ENCODE peak calls at places on chromosome 21, in five cellular contexts. One of them, this sample, is unnamed.

GRCh38 chr21:45288441-45288841 is 746 bp upstream of the POFUT2 start:
- DNase-seq in H4: no peak
- DNase-seq in left ventricle myocardium inferior: no peak
- DNase-seq in hippocampal formation: no peak
- DNase-seq in hepatocyte: peak
- DNase-seq in this sample: peak

GRCh38 chr21:44911384-44912157 is 9.1 kb downstream of the ITGB2 start:
- DNase-seq in hepatocyte: no peak
- DNase-seq in H4: peak
- DNase-seq in hippocampal formation: no peak
- DNase-seq in left ventricle myocardium inferior: peak
- DNase-seq in this sample: peak

GRCh38 chr21:44329971-44330681 is 9.1 kb downstream of the CFAP410 start:
- DNase-seq in hepatocyte: no peak
- DNase-seq in left ventricle myocardium inferior: no peak
- DNase-seq in hippocampal formation: no peak
- DNase-seq in H4: no peak
- DNase-seq in this sample: no peak

GRCh38 chr21:38847556-38847955 is 41.8 kb downstream of the ETS2 start:
- DNase-seq in left ventricle myocardium inferior: no peak
- DNase-seq in hepatocyte: no peak
- DNase-seq in H4: no peak
- DNase-seq in hippocampal formation: no peak
- DNase-seq in this sample: no peak

GRCh38 chr21:33217168-33217567 is 12.6 kb upstream of the IFNAR2 start:
- DNase-seq in left ventricle myocardium inferior: no peak
- DNase-seq in H4: no peak
- DNase-seq in hippocampal formation: no peak
- DNase-seq in hepatocyte: no peak
- DNase-seq in this sample: no peak

GRCh38 chr21:43917515-43918384 is 52.7 kb downstream of the AGPAT3 start:
- DNase-seq in H4: no peak
- DNase-seq in hepatocyte: no peak
- DNase-seq in hippocampal formation: no peak
- DNase-seq in left ventricle myocardium inferior: no peak
- DNase-seq in this sample: no peak

GRCh38 chr21:39120876-39121599 is 62.2 kb downstream of the PSMG1 start:
- DNase-seq in H4: no peak
- DNase-seq in left ventricle myocardium inferior: no peak
- DNase-seq in hepatocyte: no peak
- DNase-seq in hippocampal formation: no peak
- DNase-seq in this sample: no peak

GRCh38 chr21:34885636-34886553 is 163.2 kb downstream of the RUNX1 start:
- DNase-seq in left ventricle myocardium inferior: no peak
- DNase-seq in hippocampal formation: no peak
- DNase-seq in H4: no peak
- DNase-seq in hepatocyte: peak
- DNase-seq in this sample: no peak

GRCh38 chr21:45872902-45873301 is 108.7 kb upstream of the COL6A1 start:
- DNase-seq in H4: no peak
- DNase-seq in hippocampal formation: no peak
- DNase-seq in left ventricle myocardium inferior: no peak
- DNase-seq in hepatocyte: no peak
- DNase-seq in this sample: peak

GRCh38 chr21:42295845-42296244 is 19.4 kb downstream of the TFF3 start:
- DNase-seq in H4: no peak
- DNase-seq in hippocampal formation: no peak
- DNase-seq in hepatocyte: no peak
- DNase-seq in left ventricle myocardium inferior: no peak
- DNase-seq in this sample: no peak

GRCh38 chr21:14383596-14384210 is 757 bp upstream of the HSPA13 start:
- DNase-seq in H4: peak
- DNase-seq in left ventricle myocardium inferior: no peak
- DNase-seq in hippocampal formation: peak
- DNase-seq in hepatocyte: peak
- DNase-seq in this sample: no peak

GRCh38 chr21:43800124-43800523 is 10.7 kb downstream of the RRP1 start:
- DNase-seq in left ventricle myocardium inferior: no peak
- DNase-seq in H4: no peak
- DNase-seq in hippocampal formation: no peak
- DNase-seq in hepatocyte: no peak
- DNase-seq in this sample: no peak

GRCh38 chr21:37855568-37856391 is 60.5 kb downstream of the KCNJ6 start:
- DNase-seq in H4: peak
- DNase-seq in hepatocyte: no peak
- DNase-seq in hippocampal formation: no peak
- DNase-seq in left ventricle myocardium inferior: no peak
- DNase-seq in this sample: no peak

GRCh38 chr21:32732544-32732943 is 4.7 kb upstream of the SYNJ1 start:
- DNase-seq in H4: no peak
- DNase-seq in hepatocyte: no peak
- DNase-seq in hippocampal formation: no peak
- DNase-seq in left ventricle myocardium inferior: no peak
- DNase-seq in this sample: no peak

GRCh38 chr21:46351476-46352155 is 27.7 kb downstream of the PCNT start:
- DNase-seq in H4: no peak
- DNase-seq in left ventricle myocardium inferior: no peak
- DNase-seq in hepatocyte: no peak
- DNase-seq in hippocampal formation: no peak
- DNase-seq in this sample: no peak

GRCh38 chr21:24869862-24870261 is 737.4 kb downstream of the MRPL39 start:
- DNase-seq in hippocampal formation: no peak
- DNase-seq in H4: no peak
- DNase-seq in left ventricle myocardium inferior: no peak
- DNase-seq in hepatocyte: no peak
- DNase-seq in this sample: no peak

GRCh38 chr21:45055861-45056260 is 18.5 kb upstream of the ADARB1 start:
- DNase-seq in H4: no peak
- DNase-seq in hippocampal formation: no peak
- DNase-seq in hepatocyte: no peak
- DNase-seq in left ventricle myocardium inferior: no peak
- DNase-seq in this sample: no peak

GRCh38 chr21:31326478-31327247 is 17.4 kb downstream of the TIAM1 start:
- DNase-seq in hepatocyte: no peak
- DNase-seq in left ventricle myocardium inferior: no peak
- DNase-seq in hippocampal formation: no peak
- DNase-seq in H4: no peak
- DNase-seq in this sample: no peak

GRCh38 chr21:46060596-46061061 is 37.3 kb upstream of the COL6A2 start:
- DNase-seq in left ventricle myocardium inferior: peak
- DNase-seq in hepatocyte: peak
- DNase-seq in hippocampal formation: no peak
- DNase-seq in H4: peak
- DNase-seq in this sample: peak

GRCh38 chr21:25639922-25640670 is 1.0 kb downstream of the JAM2 start:
- DNase-seq in hippocampal formation: no peak
- DNase-seq in hepatocyte: peak
- DNase-seq in left ventricle myocardium inferior: peak
- DNase-seq in H4: no peak
- DNase-seq in this sample: peak

GRCh38 chr21:39105341-39105765 is 77.9 kb downstream of the PSMG1 start:
- DNase-seq in left ventricle myocardium inferior: no peak
- DNase-seq in H4: no peak
- DNase-seq in hippocampal formation: no peak
- DNase-seq in hepatocyte: no peak
- DNase-seq in this sample: no peak

GRCh38 chr21:28602581-28602980 is 390.1 kb downstream of the LTN1 start:
- DNase-seq in hepatocyte: no peak
- DNase-seq in left ventricle myocardium inferior: no peak
- DNase-seq in hippocampal formation: no peak
- DNase-seq in H4: no peak
- DNase-seq in this sample: no peak